ENCODE peak calls at places on chromosome 9, in seven cellular contexts. R is heart left ventricle, L is transverse colon, Z is breast epithelium, Y is IMR-90, C is K562, P is prostate gland. J is an unnamed sample.

GRCh38 chr9:83986765-83987401 is 6.3 kb downstream of the RMI1 start:
- DNase-seq in R (no peak), L (peak; percentile 70), Z (no peak), Y (peak; percentile 37), C (no peak), P (peak; percentile 16), J (no peak)

GRCh38 chr9:22683393-22684075 is 236.9 kb downstream of the DMRTA1 start:
- DNase-seq in R (no peak), L (no peak), Z (no peak), Y (peak; percentile 88), C (no peak), P (no peak), J (no peak)

GRCh38 chr9:73132034-73132776 is 19.5 kb upstream of the ANXA1 start:
- DNase-seq in R (peak; percentile 78), L (peak; percentile 65), Z (peak; percentile 62), Y (peak; percentile 85), C (peak; percentile 29), P (peak; percentile 86), J (peak; percentile 64)

GRCh38 chr9:109192732-109193361 is 25.8 kb upstream of the FRRS1L start:
- DNase-seq in R (no peak), L (peak; percentile 48), Z (no peak), Y (peak; percentile 7), C (peak; percentile 39), P (peak; percentile 15), J (peak; percentile 74)

GRCh38 chr9:105291422-105291859 is 47.0 kb downstream of the SLC44A1 start:
- DNase-seq in R (no peak), L (no peak), Z (no peak), Y (no peak), C (no peak), P (no peak), J (no peak)

GRCh38 chr9:81560851-81561732 is 128.3 kb downstream of the TLE1 start:
- DNase-seq in R (no peak), L (no peak), Z (no peak), Y (no peak), C (no peak), P (no peak), J (no peak)

GRCh38 chr9:76621011-76621410 is 143.2 kb upstream of the PCA3 start:
- DNase-seq in R (no peak), L (no peak), Z (no peak), Y (no peak), C (no peak), P (no peak), J (no peak)

GRCh38 chr9:126334626-126335621 is 8.3 kb downstream of the MVB12B start:
- DNase-seq in R (no peak), L (no peak), Z (no peak), Y (peak; percentile 33), C (no peak), P (no peak), J (peak; percentile 86)

GRCh38 chr9:74056023-74056422 is 441.1 kb upstream of the RORB start:
- DNase-seq in R (no peak), L (no peak), Z (no peak), Y (no peak), C (no peak), P (no peak), J (no peak)

GRCh38 chr9:103431809-103432208 is 436.7 kb downstream of the CYLC2 start:
- DNase-seq in R (no peak), L (no peak), Z (no peak), Y (no peak), C (no peak), P (no peak), J (no peak)

GRCh38 chr9:136095495-136096058 is 488 bp upstream of the NACC2 start:
- DNase-seq in R (no peak), L (no peak), Z (no peak), Y (peak; percentile 31), C (peak; percentile 71), P (no peak), J (no peak)

GRCh38 chr9:20570756-20571155 is 51.5 kb downstream of the MLLT3 start:
- DNase-seq in R (no peak), L (no peak), Z (no peak), Y (peak; percentile 87), C (no peak), P (no peak), J (no peak)

GRCh38 chr9:28720746-28721145 is 1147.5 kb upstream of the C9orf72 start:
- DNase-seq in R (no peak), L (no peak), Z (no peak), Y (no peak), C (no peak), P (no peak), J (no peak)

GRCh38 chr9:78025186-78025585 is 6.4 kb downstream of the GNAQ start:
- DNase-seq in R (no peak), L (no peak), Z (no peak), Y (no peak), C (no peak), P (no peak), J (no peak)

GRCh38 chr9:79800578-79800977 is 228.8 kb downstream of the TLE4 start:
- DNase-seq in R (no peak), L (no peak), Z (no peak), Y (peak; percentile 24), C (no peak), P (no peak), J (no peak)

GRCh38 chr9:133284362-133284761 is 9.4 kb upstream of the ABO start:
- DNase-seq in R (no peak), L (no peak), Z (no peak), Y (no peak), C (no peak), P (no peak), J (no peak)

GRCh38 chr9:98374385-98375051 is 119.1 kb upstream of the TBC1D2 start:
- DNase-seq in R (no peak), L (peak; percentile 42), Z (no peak), Y (peak; percentile 96), C (peak; percentile 92), P (no peak), J (no peak)

GRCh38 chr9:108813951-108814601 is 41.7 kb downstream of the ACTL7B start:
- DNase-seq in R (no peak), L (no peak), Z (no peak), Y (no peak), C (no peak), P (no peak), J (no peak)

GRCh38 chr9:34809504-34810186 is 99.7 kb upstream of the CCL21 start:
- DNase-seq in R (peak; percentile 58), L (no peak), Z (no peak), Y (peak; percentile 0), C (peak; percentile 20), P (peak; percentile 4), J (peak; percentile 40)

GRCh38 chr9:463455-464125 is 248.9 kb downstream of the DOCK8 start:
- DNase-seq in R (no peak), L (no peak), Z (no peak), Y (no peak), C (no peak), P (no peak), J (no peak)

GRCh38 chr9:70884276-70884675 is 237.1 kb downstream of the TRPM3 start:
- DNase-seq in R (no peak), L (no peak), Z (no peak), Y (no peak), C (no peak), P (no peak), J (no peak)

GRCh38 chr9:92138157-92138959 is 23.1 kb upstream of the SPTLC1 start:
- DNase-seq in R (peak; percentile 87), L (peak; percentile 64), Z (no peak), Y (peak; percentile 55), C (peak; percentile 75), P (peak; percentile 51), J (peak; percentile 76)

GRCh38 chr9:85020791-85021190 is 351.3 kb downstream of the NTRK2 start:
- DNase-seq in R (no peak), L (no peak), Z (no peak), Y (no peak), C (no peak), P (no peak), J (no peak)

DNA sequence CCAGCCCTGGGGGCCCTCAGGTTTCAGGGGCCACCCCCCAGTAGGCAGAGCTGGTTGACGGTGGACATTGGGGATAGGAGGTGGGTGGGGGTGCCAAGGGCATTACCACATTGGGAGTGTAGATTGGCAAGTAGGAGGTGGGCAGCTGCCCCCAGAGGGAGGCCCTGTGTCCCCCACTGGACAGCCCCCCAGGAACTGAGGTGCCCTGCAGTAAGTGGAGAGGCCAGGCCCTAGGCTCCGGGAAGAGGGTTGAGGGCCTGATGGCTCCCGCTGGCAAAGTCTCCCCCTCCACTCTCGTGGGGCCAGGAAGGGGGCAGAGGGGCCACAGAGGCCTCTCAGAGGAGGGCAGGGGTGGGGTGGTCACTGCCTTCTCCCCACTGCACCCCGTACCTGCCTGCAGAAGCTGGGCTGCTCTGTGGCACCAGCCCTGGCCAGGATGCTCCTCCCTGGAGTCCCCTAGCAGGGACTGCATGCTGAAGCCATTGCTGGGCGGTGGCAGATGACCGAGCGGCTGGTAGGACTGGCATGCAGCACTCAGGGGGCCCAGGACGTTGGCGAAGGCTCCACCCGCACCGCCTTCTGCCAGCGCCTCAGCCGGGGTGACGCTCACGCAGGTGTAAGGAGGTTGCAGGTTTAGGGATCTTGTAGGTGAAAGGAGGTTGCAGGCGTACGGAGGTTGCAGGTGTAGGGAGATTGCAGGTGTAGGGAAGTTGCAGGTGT is 89.6 kb upstream of the CACNA1B start:
- DNase-seq in R (no peak), L (no peak), Z (no peak), Y (no peak), C (no peak), P (no peak), J (no peak)
- TF ChIP-seq POLR2A in R (no peak), L (no peak), Z (no peak), Y (no peak), C (no peak), P (no peak), J (no peak)

GRCh38 chr9:5447337-5447736 is 3.0 kb upstream of the CD274 start:
- DNase-seq in R (no peak), L (no peak), Z (no peak), Y (no peak), C (no peak), P (no peak), J (no peak)
- H3K9me3 ChIP-seq in R (no peaks in the 10 kb centered on the region), L (no peaks in the 10 kb centered on the region), Z (no peaks in the 10 kb centered on the region), Y (no peaks in the 10 kb centered on the region), C (no peaks in the 10 kb centered on the region), P (no peaks in the 10 kb centered on the region), J (no peaks in the 10 kb centered on the region)

GRCh38 chr9:131734781-131735180 is 5.1 kb downstream of the RAPGEF1 start:
- DNase-seq in R (no peak), L (no peak), Z (no peak), Y (no peak), C (no peak), P (no peak), J (no peak)
- H3K27ac ChIP-seq in R (peak overlapping the region; percentile 64), L (peak overlapping the region; percentile 83), Z (peak overlapping the region; percentile 90), Y (no peak overlapping the region), C (no peak overlapping the region), P (no peak overlapping the region), J (peak overlapping the region; percentile 87)

GRCh38 chr9:128190013-128190412 is 1.4 kb downstream of the CIZ1 start:
- DNase-seq in R (no peak), L (no peak), Z (no peak), Y (no peak), C (no peak), P (no peak), J (no peak)

GRCh38 chr9:128193469-128194096 is 2.2 kb upstream of the CIZ1 start:
- DNase-seq in R (no peak), L (no peak), Z (no peak), Y (no peak), C (no peak), P (no peak), J (no peak)

GRCh38 chr9:128191406-128192046 is at the start of gene CIZ1:
- DNase-seq in R (peak; percentile 91), L (peak; percentile 85), Z (peak; percentile 81), Y (peak; percentile 68), C (peak; percentile 99), P (peak; percentile 67), J (peak; percentile 79)

GRCh38 chr9:128190516-128191405 is 611 bp downstream of the CIZ1 start:
- DNase-seq in R (peak; percentile 74), L (peak; percentile 23), Z (no peak), Y (no peak), C (no peak), P (no peak), J (no peak)

GRCh38 chr9:128192601-128193371 is 1.4 kb upstream of the CIZ1 start:
- DNase-seq in R (peak; percentile 91), L (peak; percentile 92), Z (peak; percentile 87), Y (peak; percentile 60), C (peak; percentile 92), P (peak; percentile 86), J (peak; percentile 81)
- TF ChIP-seq POLR2A in R (peak; percentile 45), L (peak; percentile 89), Z (no peak), Y (no peak), C (no peak), P (peak; percentile 57), J (peak; percentile 39)

J was measured in right lobe of liver.